ENCODE peak calls at places on chromosomes 1 and 21, in four cellular contexts. One of them, this sample, is unnamed.

GRCh38 chr1:244112046-244112445 is 61.0 kb downstream of the ZBTB18 start:
- DNase-seq in RWPE1: no peak
- DNase-seq in lower lobe of right lung: no peak
- DNase-seq in breast epithelium: no peak
- DNase-seq in this sample: no peak

GRCh38 chr1:155256101-155256852 is 994 bp upstream of the ENTREP3 start:
- DNase-seq in RWPE1: no peak
- DNase-seq in lower lobe of right lung: no peak
- DNase-seq in breast epithelium: no peak
- DNase-seq in this sample: no peak

GRCh38 chr1:234768569-234769283 is 158.7 kb upstream of the IRF2BP2 start:
- DNase-seq in RWPE1: no peak
- DNase-seq in lower lobe of right lung: no peak
- DNase-seq in breast epithelium: no peak
- DNase-seq in this sample: no peak

GRCh38 chr1:23018661-23019093 is 591 bp upstream of the KDM1A start:
- DNase-seq in RWPE1: peak; percentile 20
- DNase-seq in lower lobe of right lung: no peak
- DNase-seq in breast epithelium: no peak
- DNase-seq in this sample: no peak

GRCh38 chr1:202329891-202330290 is 11.8 kb downstream of the UBE2T start:
- DNase-seq in RWPE1: no peak
- DNase-seq in lower lobe of right lung: no peak
- DNase-seq in breast epithelium: no peak
- DNase-seq in this sample: no peak

GRCh38 chr1:30950053-30950452 is 41.5 kb upstream of the SDC3 start:
- DNase-seq in RWPE1: no peak
- DNase-seq in lower lobe of right lung: no peak
- DNase-seq in breast epithelium: no peak
- DNase-seq in this sample: no peak

GRCh38 chr1:221335161-221336101 is 406.5 kb downstream of the DUSP10 start:
- DNase-seq in RWPE1: no peak
- DNase-seq in lower lobe of right lung: no peak
- DNase-seq in breast epithelium: no peak
- DNase-seq in this sample: peak; percentile 24

GRCh38 chr1:73617145-73617544 is 580.8 kb downstream of the LRRIQ3 start:
- DNase-seq in RWPE1: no peak
- DNase-seq in lower lobe of right lung: no peak
- DNase-seq in breast epithelium: no peak
- DNase-seq in this sample: no peak

GRCh38 chr1:64965239-64966157 is 851 bp downstream of the JAK1 start:
- DNase-seq in RWPE1: peak; percentile 52
- DNase-seq in lower lobe of right lung: peak; percentile 88
- DNase-seq in breast epithelium: peak; percentile 65
- DNase-seq in this sample: peak; percentile 45

DNA sequence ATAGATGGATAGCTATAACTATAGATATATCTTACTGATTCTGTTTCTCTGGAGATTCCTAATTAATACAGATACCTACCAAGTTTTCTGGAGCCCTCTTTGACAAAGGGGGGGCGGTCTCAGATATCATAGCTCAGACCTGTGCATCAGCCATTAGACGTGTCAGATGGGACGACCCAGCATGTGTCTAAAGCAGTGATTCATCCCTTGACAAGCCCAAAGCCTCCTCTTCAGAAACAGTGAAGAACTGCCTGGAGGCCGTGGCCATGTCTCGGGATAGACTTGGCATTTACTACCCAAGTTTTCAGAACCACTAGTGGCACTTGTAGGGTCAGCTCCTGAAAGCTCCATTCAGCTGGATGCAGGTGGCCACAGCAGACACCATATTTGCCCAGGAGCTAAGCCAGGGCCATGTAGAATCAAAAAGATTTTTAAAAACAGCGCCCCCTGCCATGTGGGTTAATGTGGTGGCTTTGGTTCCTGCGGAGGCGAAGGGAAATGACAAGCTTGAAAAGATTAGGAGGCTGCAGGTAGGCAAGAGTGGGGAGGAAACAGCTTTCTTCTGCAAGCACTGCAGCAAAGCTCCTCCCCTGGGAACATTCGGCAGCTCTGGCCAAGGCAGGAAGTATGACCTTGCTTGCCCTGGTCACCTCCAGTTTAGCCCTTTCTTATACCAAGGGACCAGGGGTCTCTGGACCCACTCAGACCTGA is 82.2 kb downstream of the FBXO2 start:
- DNase-seq in RWPE1: no peak
- DNase-seq in lower lobe of right lung: no peak
- DNase-seq in breast epithelium: no peak
- DNase-seq in this sample: no peak
- TF ChIP-seq CTCF in RWPE1: no peak
- TF ChIP-seq CTCF in lower lobe of right lung: no peak
- TF ChIP-seq CTCF in breast epithelium: no peak
- TF ChIP-seq CTCF in this sample: no peak

DNA sequence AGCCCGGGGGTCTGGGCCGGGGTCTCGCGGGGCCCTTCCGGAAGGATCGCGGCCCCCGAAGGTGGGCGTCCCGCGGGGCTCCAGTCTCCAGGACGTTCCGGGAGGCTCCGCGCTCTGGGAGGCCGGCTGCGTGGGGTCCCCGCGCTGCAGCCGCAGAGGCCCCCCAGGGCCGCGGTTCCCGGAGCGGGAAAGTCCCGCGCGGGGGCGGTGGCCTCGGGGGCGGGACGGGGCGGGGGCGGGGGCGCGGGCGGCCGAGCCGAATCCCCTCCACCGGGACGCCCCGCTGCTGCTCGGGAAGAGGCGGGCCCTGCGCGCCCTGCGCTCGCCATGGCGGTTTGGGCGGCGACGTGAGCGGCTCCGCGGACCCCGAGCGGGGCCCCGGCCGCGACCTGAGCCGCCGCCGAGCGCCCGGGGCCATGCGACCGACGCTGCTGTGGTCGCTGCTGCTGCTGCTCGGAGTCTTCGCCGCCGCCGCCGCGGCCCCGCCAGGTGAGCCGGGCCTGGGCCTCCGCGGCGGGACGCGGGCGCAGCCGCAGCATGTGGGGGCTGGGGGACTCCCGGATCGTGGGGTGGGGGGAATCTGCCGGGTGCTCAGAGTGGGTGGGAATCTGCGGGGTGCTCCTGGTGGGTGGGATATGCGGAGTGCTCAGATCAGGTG is at the start of gene IFNGR2:
- DNase-seq in RWPE1: peak; percentile 38
- DNase-seq in lower lobe of right lung: peak; percentile 68
- DNase-seq in breast epithelium: no peak
- DNase-seq in this sample: no peak
- TF ChIP-seq CTCF in RWPE1: no peak
- TF ChIP-seq CTCF in lower lobe of right lung: no peak
- TF ChIP-seq CTCF in breast epithelium: no peak
- TF ChIP-seq CTCF in this sample: no peak

DNA sequence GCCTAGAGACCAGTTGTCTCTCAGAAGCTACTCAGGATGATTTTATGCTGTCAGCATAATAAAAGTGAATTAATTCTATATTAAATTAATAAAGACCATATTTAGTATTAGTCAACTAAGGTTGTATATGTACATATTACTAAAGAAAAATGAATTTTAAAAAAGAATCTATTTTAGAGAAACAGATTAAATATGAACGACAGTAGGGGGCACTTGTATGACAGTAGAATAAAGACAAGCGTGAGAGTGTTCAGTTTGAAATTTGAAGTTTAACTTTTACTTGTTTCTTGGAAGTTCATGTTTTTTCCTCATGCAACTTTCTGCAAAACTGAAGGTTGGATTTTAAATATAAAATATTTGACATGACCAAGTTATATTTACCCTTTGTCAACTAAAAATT is 67.9 kb upstream of the MACF1 start:
- DNase-seq in RWPE1: no peak
- DNase-seq in lower lobe of right lung: no peak
- DNase-seq in breast epithelium: no peak
- DNase-seq in this sample: no peak
- TF ChIP-seq CTCF in RWPE1: no peak
- TF ChIP-seq CTCF in lower lobe of right lung: no peak
- TF ChIP-seq CTCF in breast epithelium: no peak
- TF ChIP-seq CTCF in this sample: no peak

GRCh38 chr1:173560300-173560699 is 42.6 kb downstream of the SLC9C2 start:
- DNase-seq in RWPE1: no peak
- DNase-seq in lower lobe of right lung: no peak
- DNase-seq in breast epithelium: no peak
- DNase-seq in this sample: no peak

GRCh38 chr1:173561263-173561662 is 41.6 kb downstream of the SLC9C2 start:
- DNase-seq in RWPE1: no peak
- DNase-seq in lower lobe of right lung: no peak
- DNase-seq in breast epithelium: no peak
- DNase-seq in this sample: no peak

GRCh38 chr1:173568483-173568882 is 34.4 kb downstream of the SLC9C2 start:
- DNase-seq in RWPE1: no peak
- DNase-seq in lower lobe of right lung: no peak
- DNase-seq in breast epithelium: no peak
- DNase-seq in this sample: no peak

GRCh38 chr1:173562813-173563212 is 40.1 kb downstream of the SLC9C2 start:
- DNase-seq in RWPE1: no peak
- DNase-seq in lower lobe of right lung: no peak
- DNase-seq in breast epithelium: no peak
- DNase-seq in this sample: no peak
- TF ChIP-seq CTCF in RWPE1: no peak
- TF ChIP-seq CTCF in lower lobe of right lung: no peak
- TF ChIP-seq CTCF in breast epithelium: no peak
- TF ChIP-seq CTCF in this sample: no peak

GRCh38 chr1:85146972-85147359 is 53.9 kb downstream of the SYDE2 start:
- DNase-seq in RWPE1: no peak
- DNase-seq in lower lobe of right lung: no peak
- DNase-seq in breast epithelium: no peak
- DNase-seq in this sample: no peak
- TF ChIP-seq CTCF in RWPE1: no peak
- TF ChIP-seq CTCF in lower lobe of right lung: no peak
- TF ChIP-seq CTCF in breast epithelium: no peak
- TF ChIP-seq CTCF in this sample: no peak

DNA sequence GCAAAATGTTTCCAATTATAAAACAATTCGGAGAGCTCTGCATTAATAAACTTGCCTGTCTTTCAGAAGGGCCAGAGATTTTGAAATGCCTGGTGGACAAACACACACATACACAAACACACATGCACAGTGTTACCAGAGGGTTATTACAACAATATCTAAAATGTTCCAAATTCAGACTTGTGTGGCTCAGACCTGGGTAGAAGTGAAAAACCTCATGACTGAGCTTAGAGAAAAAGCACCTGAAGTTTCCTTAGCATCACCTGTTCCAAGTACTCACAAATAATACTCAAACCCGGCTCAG is 247.9 kb downstream of the FOXD2 start:
- DNase-seq in RWPE1: no peak
- DNase-seq in lower lobe of right lung: no peak
- DNase-seq in breast epithelium: no peak
- DNase-seq in this sample: no peak
- TF ChIP-seq CTCF in RWPE1: no peak
- TF ChIP-seq CTCF in lower lobe of right lung: no peak
- TF ChIP-seq CTCF in breast epithelium: no peak
- TF ChIP-seq CTCF in this sample: no peak

GRCh38 chr1:194295690-194296089 is 1109.3 kb upstream of the B3GALT2 start:
- DNase-seq in RWPE1: no peak
- DNase-seq in lower lobe of right lung: no peak
- DNase-seq in breast epithelium: no peak
- DNase-seq in this sample: no peak
- TF ChIP-seq CTCF in RWPE1: no peak
- TF ChIP-seq CTCF in lower lobe of right lung: peak; percentile 56
- TF ChIP-seq CTCF in breast epithelium: no peak
- TF ChIP-seq CTCF in this sample: no peak

This sample was measured in omental fat pad.